ENCODE peak calls at places on chromosomes 3 and 15, in seven cellular contexts. A, W, G, D, M, V and L are unnamed samples.

GRCh38 chr3:189512039-189512438 is 119.2 kb upstream of the TP63 start:
- DNase-seq in A (no peak), W (no peak), G (no peak), D (peak), M (no peak), V (no peak), L (no peak)

GRCh38 chr3:116103868-116104530 is 341.3 kb downstream of the LSAMP start:
- DNase-seq in A (no peak), W (peak), G (no peak), D (no peak), M (no peak), V (no peak), L (no peak)

GRCh38 chr3:179446501-179446900 is 4.8 kb downstream of the GNB4 start:
- DNase-seq in A (peak), W (peak), G (no peak), D (no peak), M (no peak), V (no peak), L (no peak)

GRCh38 chr3:73107215-73107614 is 45.8 kb downstream of the EBLN2 start:
- DNase-seq in A (no peak), W (no peak), G (no peak), D (no peak), M (no peak), V (no peak), L (no peak)

GRCh38 chr3:128806588-128806987 is 72.8 kb upstream of the ACAD9 start:
- DNase-seq in A (no peak), W (no peak), G (no peak), D (no peak), M (no peak), V (no peak), L (no peak)

GRCh38 chr3:71885001-71885400 is 100.1 kb upstream of the PROK2 start:
- DNase-seq in A (no peak), W (peak), G (no peak), D (no peak), M (no peak), V (no peak), L (no peak)

GRCh38 chr3:162175145-162175544 is 678.5 kb downstream of the OTOL1 start:
- DNase-seq in A (no peak), W (no peak), G (no peak), D (no peak), M (no peak), V (no peak), L (no peak)

GRCh38 chr15:68730491-68731317 is 90.0 kb downstream of the ANP32A start:
- DNase-seq in A (peak), W (peak), G (no peak), D (peak), M (peak), V (no peak), L (no peak)

GRCh38 chr3:172134352-172134751 is 95.0 kb downstream of the FNDC3B start:
- DNase-seq in A (no peak), W (no peak), G (no peak), D (peak), M (no peak), V (no peak), L (no peak)

GRCh38 chr3:178342111-178342510 is 194.1 kb upstream of the KCNMB2 start:
- DNase-seq in A (peak), W (no peak), G (no peak), D (no peak), M (no peak), V (no peak), L (no peak)